ENCODE peak calls at places on chromosome X, in nine cellular contexts. One of them, this sample, is unnamed.

GRCh38 chrX:23559975-23560374 is 107.3 kb upstream of the PRDX4 start:
- DNase-seq in IMR-90: no peak
- DNase-seq in COR-L47: no peak
- DNase-seq in H54: no peak
- DNase-seq in stimulated activated CD8-positive, alpha-beta memory T cell treated with anti-CD3 and anti-CD28 coated beads, Interleukin-4, amount 100 ng/mL, for 48 hours: no peak
- DNase-seq in ELR: no peak
- DNase-seq in HFF-Myc: no peak
- DNase-seq in cardiac muscle cell: no peak
- DNase-seq in left kidney: no peak
- DNase-seq in this sample: no peak

GRCh38 chrX:18491601-18492000 is 66.2 kb downstream of the CDKL5 start:
- DNase-seq in IMR-90: no peak
- DNase-seq in COR-L47: no peak
- DNase-seq in H54: no peak
- DNase-seq in stimulated activated CD8-positive, alpha-beta memory T cell treated with anti-CD3 and anti-CD28 coated beads, Interleukin-4, amount 100 ng/mL, for 48 hours: no peak
- DNase-seq in ELR: no peak
- DNase-seq in HFF-Myc: no peak
- DNase-seq in cardiac muscle cell: no peak
- DNase-seq in left kidney: no peak
- DNase-seq in this sample: no peak

GRCh38 chrX:16826207-16826606 is 39.9 kb downstream of the TXLNG start:
- DNase-seq in IMR-90: peak
- DNase-seq in COR-L47: peak
- DNase-seq in H54: no peak
- DNase-seq in stimulated activated CD8-positive, alpha-beta memory T cell treated with anti-CD3 and anti-CD28 coated beads, Interleukin-4, amount 100 ng/mL, for 48 hours: no peak
- DNase-seq in ELR: peak
- DNase-seq in HFF-Myc: no peak
- DNase-seq in cardiac muscle cell: peak
- DNase-seq in left kidney: peak
- DNase-seq in this sample: no peak

GRCh38 chrX:78387364-78387763 is 60.0 kb upstream of the CYSLTR1 start:
- DNase-seq in IMR-90: no peak
- DNase-seq in COR-L47: no peak
- DNase-seq in H54: no peak
- DNase-seq in stimulated activated CD8-positive, alpha-beta memory T cell treated with anti-CD3 and anti-CD28 coated beads, Interleukin-4, amount 100 ng/mL, for 48 hours: no peak
- DNase-seq in ELR: no peak
- DNase-seq in HFF-Myc: no peak
- DNase-seq in cardiac muscle cell: no peak
- DNase-seq in left kidney: no peak
- DNase-seq in this sample: no peak

GRCh38 chrX:133911816-133912495 is 73.4 kb downstream of the GPC3 start:
- DNase-seq in IMR-90: no peak
- DNase-seq in COR-L47: no peak
- DNase-seq in H54: no peak
- DNase-seq in stimulated activated CD8-positive, alpha-beta memory T cell treated with anti-CD3 and anti-CD28 coated beads, Interleukin-4, amount 100 ng/mL, for 48 hours: no peak
- DNase-seq in ELR: no peak
- DNase-seq in HFF-Myc: no peak
- DNase-seq in cardiac muscle cell: no peak
- DNase-seq in left kidney: no peak
- DNase-seq in this sample: no peak

GRCh38 chrX:125203737-125204578 is 115.7 kb upstream of the TEX13C start:
- DNase-seq in IMR-90: no peak
- DNase-seq in COR-L47: peak
- DNase-seq in H54: no peak
- DNase-seq in stimulated activated CD8-positive, alpha-beta memory T cell treated with anti-CD3 and anti-CD28 coated beads, Interleukin-4, amount 100 ng/mL, for 48 hours: peak
- DNase-seq in ELR: no peak
- DNase-seq in HFF-Myc: no peak
- DNase-seq in cardiac muscle cell: no peak
- DNase-seq in left kidney: peak
- DNase-seq in this sample: no peak

GRCh38 chrX:76987381-76987780 is 459.8 kb upstream of the FGF16 start:
- DNase-seq in IMR-90: no peak
- DNase-seq in COR-L47: no peak
- DNase-seq in H54: no peak
- DNase-seq in stimulated activated CD8-positive, alpha-beta memory T cell treated with anti-CD3 and anti-CD28 coated beads, Interleukin-4, amount 100 ng/mL, for 48 hours: no peak
- DNase-seq in ELR: no peak
- DNase-seq in HFF-Myc: no peak
- DNase-seq in cardiac muscle cell: no peak
- DNase-seq in left kidney: no peak
- DNase-seq in this sample: no peak

GRCh38 chrX:131330735-131331134 is 41.6 kb upstream of the IGSF1 start:
- DNase-seq in IMR-90: no peak
- DNase-seq in COR-L47: no peak
- DNase-seq in H54: no peak
- DNase-seq in stimulated activated CD8-positive, alpha-beta memory T cell treated with anti-CD3 and anti-CD28 coated beads, Interleukin-4, amount 100 ng/mL, for 48 hours: no peak
- DNase-seq in ELR: no peak
- DNase-seq in HFF-Myc: no peak
- DNase-seq in cardiac muscle cell: no peak
- DNase-seq in left kidney: no peak
- DNase-seq in this sample: no peak

GRCh38 chrX:55011294-55011693 is 11.1 kb downstream of the APEX2 start:
- DNase-seq in IMR-90: peak
- DNase-seq in COR-L47: no peak
- DNase-seq in H54: no peak
- DNase-seq in stimulated activated CD8-positive, alpha-beta memory T cell treated with anti-CD3 and anti-CD28 coated beads, Interleukin-4, amount 100 ng/mL, for 48 hours: no peak
- DNase-seq in ELR: peak
- DNase-seq in HFF-Myc: no peak
- DNase-seq in cardiac muscle cell: no peak
- DNase-seq in left kidney: no peak
- DNase-seq in this sample: no peak

GRCh38 chrX:130024127-130024526 is 41.7 kb downstream of the BCORL1 start:
- DNase-seq in IMR-90: peak
- DNase-seq in COR-L47: no peak
- DNase-seq in H54: peak
- DNase-seq in stimulated activated CD8-positive, alpha-beta memory T cell treated with anti-CD3 and anti-CD28 coated beads, Interleukin-4, amount 100 ng/mL, for 48 hours: peak
- DNase-seq in ELR: peak
- DNase-seq in HFF-Myc: peak
- DNase-seq in cardiac muscle cell: peak
- DNase-seq in left kidney: peak
- DNase-seq in this sample: peak

GRCh38 chrX:114626323-114626722 is 42.4 kb downstream of the HTR2C start:
- DNase-seq in IMR-90: peak
- DNase-seq in COR-L47: no peak
- DNase-seq in H54: no peak
- DNase-seq in stimulated activated CD8-positive, alpha-beta memory T cell treated with anti-CD3 and anti-CD28 coated beads, Interleukin-4, amount 100 ng/mL, for 48 hours: no peak
- DNase-seq in ELR: no peak
- DNase-seq in HFF-Myc: no peak
- DNase-seq in cardiac muscle cell: peak
- DNase-seq in left kidney: peak
- DNase-seq in this sample: no peak

GRCh38 chrX:111847491-111847890 is 28.5 kb upstream of the TRPC5OS start:
- DNase-seq in IMR-90: no peak
- DNase-seq in COR-L47: no peak
- DNase-seq in H54: no peak
- DNase-seq in stimulated activated CD8-positive, alpha-beta memory T cell treated with anti-CD3 and anti-CD28 coated beads, Interleukin-4, amount 100 ng/mL, for 48 hours: no peak
- DNase-seq in ELR: no peak
- DNase-seq in HFF-Myc: no peak
- DNase-seq in cardiac muscle cell: no peak
- DNase-seq in left kidney: no peak
- DNase-seq in this sample: no peak

GRCh38 chrX:81304545-81304944 is 102.6 kb downstream of the SH3BGRL start:
- DNase-seq in IMR-90: no peak
- DNase-seq in COR-L47: no peak
- DNase-seq in H54: no peak
- DNase-seq in stimulated activated CD8-positive, alpha-beta memory T cell treated with anti-CD3 and anti-CD28 coated beads, Interleukin-4, amount 100 ng/mL, for 48 hours: no peak
- DNase-seq in ELR: no peak
- DNase-seq in HFF-Myc: no peak
- DNase-seq in cardiac muscle cell: no peak
- DNase-seq in left kidney: no peak
- DNase-seq in this sample: no peak

GRCh38 chrX:39214380-39215126 is 413.3 kb downstream of the MID1IP1 start:
- DNase-seq in IMR-90: no peak
- DNase-seq in COR-L47: no peak
- DNase-seq in H54: no peak
- DNase-seq in stimulated activated CD8-positive, alpha-beta memory T cell treated with anti-CD3 and anti-CD28 coated beads, Interleukin-4, amount 100 ng/mL, for 48 hours: no peak
- DNase-seq in ELR: no peak
- DNase-seq in HFF-Myc: no peak
- DNase-seq in cardiac muscle cell: no peak
- DNase-seq in left kidney: no peak
- DNase-seq in this sample: no peak

GRCh38 chrX:17187301-17187836 is 187.6 kb upstream of the NHS start:
- DNase-seq in IMR-90: no peak
- DNase-seq in COR-L47: no peak
- DNase-seq in H54: no peak
- DNase-seq in stimulated activated CD8-positive, alpha-beta memory T cell treated with anti-CD3 and anti-CD28 coated beads, Interleukin-4, amount 100 ng/mL, for 48 hours: no peak
- DNase-seq in ELR: no peak
- DNase-seq in HFF-Myc: no peak
- DNase-seq in cardiac muscle cell: peak
- DNase-seq in left kidney: peak
- DNase-seq in this sample: no peak

GRCh38 chrX:22126311-22126710 is 94.2 kb downstream of the PHEX start:
- DNase-seq in IMR-90: peak
- DNase-seq in COR-L47: no peak
- DNase-seq in H54: no peak
- DNase-seq in stimulated activated CD8-positive, alpha-beta memory T cell treated with anti-CD3 and anti-CD28 coated beads, Interleukin-4, amount 100 ng/mL, for 48 hours: no peak
- DNase-seq in ELR: peak
- DNase-seq in HFF-Myc: no peak
- DNase-seq in cardiac muscle cell: no peak
- DNase-seq in left kidney: no peak
- DNase-seq in this sample: no peak

GRCh38 chrX:129976441-129976840 is 6.0 kb upstream of the BCORL1 start:
- DNase-seq in IMR-90: no peak
- DNase-seq in COR-L47: no peak
- DNase-seq in H54: no peak
- DNase-seq in stimulated activated CD8-positive, alpha-beta memory T cell treated with anti-CD3 and anti-CD28 coated beads, Interleukin-4, amount 100 ng/mL, for 48 hours: no peak
- DNase-seq in ELR: no peak
- DNase-seq in HFF-Myc: no peak
- DNase-seq in cardiac muscle cell: no peak
- DNase-seq in left kidney: no peak
- DNase-seq in this sample: no peak

GRCh38 chrX:38437093-38437492 is 84.7 kb downstream of the OTC start:
- DNase-seq in IMR-90: peak
- DNase-seq in COR-L47: no peak
- DNase-seq in H54: no peak
- DNase-seq in stimulated activated CD8-positive, alpha-beta memory T cell treated with anti-CD3 and anti-CD28 coated beads, Interleukin-4, amount 100 ng/mL, for 48 hours: no peak
- DNase-seq in ELR: peak
- DNase-seq in HFF-Myc: no peak
- DNase-seq in cardiac muscle cell: peak
- DNase-seq in left kidney: no peak
- DNase-seq in this sample: no peak

GRCh38 chrX:40097101-40097491 is 662 bp downstream of the BCOR start:
- DNase-seq in IMR-90: no peak
- DNase-seq in COR-L47: no peak
- DNase-seq in H54: no peak
- DNase-seq in stimulated activated CD8-positive, alpha-beta memory T cell treated with anti-CD3 and anti-CD28 coated beads, Interleukin-4, amount 100 ng/mL, for 48 hours: no peak
- DNase-seq in ELR: no peak
- DNase-seq in HFF-Myc: no peak
- DNase-seq in cardiac muscle cell: peak
- DNase-seq in left kidney: no peak
- DNase-seq in this sample: peak

GRCh38 chrX:11269006-11269405 is 24.2 kb upstream of the AMELX start:
- DNase-seq in IMR-90: no peak
- DNase-seq in COR-L47: no peak
- DNase-seq in H54: no peak
- DNase-seq in stimulated activated CD8-positive, alpha-beta memory T cell treated with anti-CD3 and anti-CD28 coated beads, Interleukin-4, amount 100 ng/mL, for 48 hours: no peak
- DNase-seq in ELR: no peak
- DNase-seq in HFF-Myc: no peak
- DNase-seq in cardiac muscle cell: no peak
- DNase-seq in left kidney: no peak
- DNase-seq in this sample: no peak

GRCh38 chrX:9378980-9379696 is 85.7 kb upstream of the TBL1X start:
- DNase-seq in IMR-90: peak
- DNase-seq in COR-L47: no peak
- DNase-seq in H54: no peak
- DNase-seq in stimulated activated CD8-positive, alpha-beta memory T cell treated with anti-CD3 and anti-CD28 coated beads, Interleukin-4, amount 100 ng/mL, for 48 hours: no peak
- DNase-seq in ELR: peak
- DNase-seq in HFF-Myc: no peak
- DNase-seq in cardiac muscle cell: peak
- DNase-seq in left kidney: no peak
- DNase-seq in this sample: no peak

GRCh38 chrX:68254738-68255645 is 178.3 kb downstream of the OPHN1 start:
- DNase-seq in IMR-90: peak
- DNase-seq in COR-L47: no peak
- DNase-seq in H54: no peak
- DNase-seq in stimulated activated CD8-positive, alpha-beta memory T cell treated with anti-CD3 and anti-CD28 coated beads, Interleukin-4, amount 100 ng/mL, for 48 hours: no peak
- DNase-seq in ELR: no peak
- DNase-seq in HFF-Myc: no peak
- DNase-seq in cardiac muscle cell: no peak
- DNase-seq in left kidney: no peak
- DNase-seq in this sample: no peak

GRCh38 chrX:39731390-39731680 is 366.4 kb downstream of the BCOR start:
- DNase-seq in IMR-90: no peak
- DNase-seq in COR-L47: no peak
- DNase-seq in H54: no peak
- DNase-seq in stimulated activated CD8-positive, alpha-beta memory T cell treated with anti-CD3 and anti-CD28 coated beads, Interleukin-4, amount 100 ng/mL, for 48 hours: no peak
- DNase-seq in ELR: no peak
- DNase-seq in HFF-Myc: no peak
- DNase-seq in cardiac muscle cell: no peak
- DNase-seq in left kidney: no peak
- DNase-seq in this sample: no peak

GRCh38 chrX:132384301-132384700 is 104.5 kb downstream of the MBNL3 start:
- DNase-seq in IMR-90: no peak
- DNase-seq in COR-L47: no peak
- DNase-seq in H54: no peak
- DNase-seq in stimulated activated CD8-positive, alpha-beta memory T cell treated with anti-CD3 and anti-CD28 coated beads, Interleukin-4, amount 100 ng/mL, for 48 hours: no peak
- DNase-seq in ELR: no peak
- DNase-seq in HFF-Myc: no peak
- DNase-seq in cardiac muscle cell: no peak
- DNase-seq in left kidney: no peak
- DNase-seq in this sample: no peak

GRCh38 chrX:111041018-111041462 is 55.0 kb upstream of the PAK3 start:
- DNase-seq in IMR-90: peak
- DNase-seq in COR-L47: no peak
- DNase-seq in H54: peak
- DNase-seq in stimulated activated CD8-positive, alpha-beta memory T cell treated with anti-CD3 and anti-CD28 coated beads, Interleukin-4, amount 100 ng/mL, for 48 hours: no peak
- DNase-seq in ELR: peak
- DNase-seq in HFF-Myc: peak
- DNase-seq in cardiac muscle cell: peak
- DNase-seq in left kidney: peak
- DNase-seq in this sample: no peak

GRCh38 chrX:123013141-123013540 is 170.9 kb upstream of the GRIA3 start:
- DNase-seq in IMR-90: no peak
- DNase-seq in COR-L47: no peak
- DNase-seq in H54: no peak
- DNase-seq in stimulated activated CD8-positive, alpha-beta memory T cell treated with anti-CD3 and anti-CD28 coated beads, Interleukin-4, amount 100 ng/mL, for 48 hours: no peak
- DNase-seq in ELR: no peak
- DNase-seq in HFF-Myc: no peak
- DNase-seq in cardiac muscle cell: no peak
- DNase-seq in left kidney: no peak
- DNase-seq in this sample: no peak

GRCh38 chrX:151703487-151703886 is 8.2 kb downstream of the PRRG3 start:
- DNase-seq in IMR-90: no peak
- DNase-seq in COR-L47: no peak
- DNase-seq in H54: no peak
- DNase-seq in stimulated activated CD8-positive, alpha-beta memory T cell treated with anti-CD3 and anti-CD28 coated beads, Interleukin-4, amount 100 ng/mL, for 48 hours: no peak
- DNase-seq in ELR: no peak
- DNase-seq in HFF-Myc: no peak
- DNase-seq in cardiac muscle cell: no peak
- DNase-seq in left kidney: peak
- DNase-seq in this sample: no peak

GRCh38 chrX:20139966-20140365 is 1.7 kb downstream of the EIF1AX start:
- DNase-seq in IMR-90: peak
- DNase-seq in COR-L47: no peak
- DNase-seq in H54: no peak
- DNase-seq in stimulated activated CD8-positive, alpha-beta memory T cell treated with anti-CD3 and anti-CD28 coated beads, Interleukin-4, amount 100 ng/mL, for 48 hours: no peak
- DNase-seq in ELR: peak
- DNase-seq in HFF-Myc: no peak
- DNase-seq in cardiac muscle cell: peak
- DNase-seq in left kidney: no peak
- DNase-seq in this sample: no peak

GRCh38 chrX:150536455-150537116 is 31.8 kb upstream of the MTM1 start:
- DNase-seq in IMR-90: no peak
- DNase-seq in COR-L47: no peak
- DNase-seq in H54: no peak
- DNase-seq in stimulated activated CD8-positive, alpha-beta memory T cell treated with anti-CD3 and anti-CD28 coated beads, Interleukin-4, amount 100 ng/mL, for 48 hours: no peak
- DNase-seq in ELR: no peak
- DNase-seq in HFF-Myc: no peak
- DNase-seq in cardiac muscle cell: peak
- DNase-seq in left kidney: no peak
- DNase-seq in this sample: no peak

GRCh38 chrX:136200466-136200865 is 50.7 kb downstream of the MAP7D3 start:
- DNase-seq in IMR-90: peak
- DNase-seq in COR-L47: no peak
- DNase-seq in H54: no peak
- DNase-seq in stimulated activated CD8-positive, alpha-beta memory T cell treated with anti-CD3 and anti-CD28 coated beads, Interleukin-4, amount 100 ng/mL, for 48 hours: no peak
- DNase-seq in ELR: peak
- DNase-seq in HFF-Myc: no peak
- DNase-seq in cardiac muscle cell: peak
- DNase-seq in left kidney: no peak
- DNase-seq in this sample: no peak

GRCh38 chrX:148049441-148049840 is 68.3 kb downstream of the FMR1NB start:
- DNase-seq in IMR-90: peak
- DNase-seq in COR-L47: no peak
- DNase-seq in H54: no peak
- DNase-seq in stimulated activated CD8-positive, alpha-beta memory T cell treated with anti-CD3 and anti-CD28 coated beads, Interleukin-4, amount 100 ng/mL, for 48 hours: no peak
- DNase-seq in ELR: peak
- DNase-seq in HFF-Myc: no peak
- DNase-seq in cardiac muscle cell: peak
- DNase-seq in left kidney: peak
- DNase-seq in this sample: no peak